ENCODE peak calls at places on chromosome 15, in six cellular contexts. One of them, this sample, is unnamed.

GRCh38 chr15:89057506-89058133 is 30.6 kb upstream of the ABHD2 start:
- DNase-seq in GM12892: peak
- DNase-seq in ovary: peak
- DNase-seq in sigmoid colon: peak
- DNase-seq in breast epithelium: peak
- DNase-seq in tibial nerve: peak
- DNase-seq in this sample: peak

GRCh38 chr15:63752075-63752684 is 81.6 kb downstream of the HERC1 start:
- DNase-seq in GM12892: no peak
- DNase-seq in ovary: no peak
- DNase-seq in sigmoid colon: no peak
- DNase-seq in breast epithelium: no peak
- DNase-seq in tibial nerve: no peak
- DNase-seq in this sample: no peak

GRCh38 chr15:60565407-60565806 is 86.5 kb upstream of the ICE2 start:
- DNase-seq in GM12892: no peak
- DNase-seq in ovary: no peak
- DNase-seq in sigmoid colon: no peak
- DNase-seq in breast epithelium: no peak
- DNase-seq in tibial nerve: no peak
- DNase-seq in this sample: no peak

GRCh38 chr15:51281368-51281967 is 56.9 kb downstream of the CYP19A1 start:
- DNase-seq in GM12892: peak
- DNase-seq in ovary: no peak
- DNase-seq in sigmoid colon: peak
- DNase-seq in breast epithelium: no peak
- DNase-seq in tibial nerve: no peak
- DNase-seq in this sample: peak

GRCh38 chr15:70573121-70573850 is 190.1 kb downstream of the UACA start:
- DNase-seq in GM12892: no peak
- DNase-seq in ovary: no peak
- DNase-seq in sigmoid colon: no peak
- DNase-seq in breast epithelium: no peak
- DNase-seq in tibial nerve: no peak
- DNase-seq in this sample: no peak

GRCh38 chr15:98554272-98555172 is 93.8 kb upstream of the IGF1R start:
- DNase-seq in GM12892: no peak
- DNase-seq in ovary: no peak
- DNase-seq in sigmoid colon: no peak
- DNase-seq in breast epithelium: no peak
- DNase-seq in tibial nerve: no peak
- DNase-seq in this sample: no peak

GRCh38 chr15:92714457-92715401 is 59.2 kb upstream of the FAM174B start:
- DNase-seq in GM12892: peak
- DNase-seq in ovary: peak
- DNase-seq in sigmoid colon: peak
- DNase-seq in breast epithelium: peak
- DNase-seq in tibial nerve: peak
- DNase-seq in this sample: peak

GRCh38 chr15:66578286-66578875 is 12.6 kb upstream of the LCTL start:
- DNase-seq in GM12892: no peak
- DNase-seq in ovary: no peak
- DNase-seq in sigmoid colon: no peak
- DNase-seq in breast epithelium: no peak
- DNase-seq in tibial nerve: no peak
- DNase-seq in this sample: no peak

GRCh38 chr15:55707985-55708384 is 35.0 kb downstream of the PRTG start:
- DNase-seq in GM12892: no peak
- DNase-seq in ovary: no peak
- DNase-seq in sigmoid colon: no peak
- DNase-seq in breast epithelium: no peak
- DNase-seq in tibial nerve: no peak
- DNase-seq in this sample: no peak

GRCh38 chr15:63908986-63909385 is 75.2 kb upstream of the HERC1 start:
- DNase-seq in GM12892: no peak
- DNase-seq in ovary: no peak
- DNase-seq in sigmoid colon: no peak
- DNase-seq in breast epithelium: no peak
- DNase-seq in tibial nerve: no peak
- DNase-seq in this sample: no peak

GRCh38 chr15:95567686-95568085 is 762.8 kb upstream of the NR2F2 start:
- DNase-seq in GM12892: no peak
- DNase-seq in ovary: no peak
- DNase-seq in sigmoid colon: no peak
- DNase-seq in breast epithelium: no peak
- DNase-seq in tibial nerve: no peak
- DNase-seq in this sample: no peak

GRCh38 chr15:78225783-78226541 is 8.4 kb downstream of the ACSBG1 start:
- DNase-seq in GM12892: no peak
- DNase-seq in ovary: no peak
- DNase-seq in sigmoid colon: no peak
- DNase-seq in breast epithelium: no peak
- DNase-seq in tibial nerve: no peak
- DNase-seq in this sample: no peak

GRCh38 chr15:76199106-76200082 is 111.9 kb downstream of the ETFA start:
- DNase-seq in GM12892: no peak
- DNase-seq in ovary: no peak
- DNase-seq in sigmoid colon: peak
- DNase-seq in breast epithelium: peak
- DNase-seq in tibial nerve: no peak
- DNase-seq in this sample: no peak

GRCh38 chr15:87730706-87731105 is 525.8 kb downstream of the NTRK3 start:
- DNase-seq in GM12892: no peak
- DNase-seq in ovary: no peak
- DNase-seq in sigmoid colon: no peak
- DNase-seq in breast epithelium: no peak
- DNase-seq in tibial nerve: no peak
- DNase-seq in this sample: no peak

GRCh38 chr15:57130956-57131355 is 212.5 kb downstream of the TCF12 start:
- DNase-seq in GM12892: no peak
- DNase-seq in ovary: no peak
- DNase-seq in sigmoid colon: no peak
- DNase-seq in breast epithelium: no peak
- DNase-seq in tibial nerve: no peak
- DNase-seq in this sample: no peak

GRCh38 chr15:33807665-33808064 is 160.6 kb upstream of the CHRM5 start:
- DNase-seq in GM12892: no peak
- DNase-seq in ovary: no peak
- DNase-seq in sigmoid colon: no peak
- DNase-seq in breast epithelium: no peak
- DNase-seq in tibial nerve: no peak
- DNase-seq in this sample: no peak

GRCh38 chr15:31049122-31049521 is 52.4 kb downstream of the TRPM1 start:
- DNase-seq in GM12892: no peak
- DNase-seq in ovary: no peak
- DNase-seq in sigmoid colon: no peak
- DNase-seq in breast epithelium: no peak
- DNase-seq in tibial nerve: no peak
- DNase-seq in this sample: no peak

GRCh38 chr15:85379403-85380131 is 836 bp upstream of the AKAP13 start:
- DNase-seq in GM12892: no peak
- DNase-seq in ovary: no peak
- DNase-seq in sigmoid colon: no peak
- DNase-seq in breast epithelium: no peak
- DNase-seq in tibial nerve: no peak
- DNase-seq in this sample: no peak

GRCh38 chr15:91520848-91521247 is 332.7 kb upstream of the SLCO3A1 start:
- DNase-seq in GM12892: no peak
- DNase-seq in ovary: no peak
- DNase-seq in sigmoid colon: no peak
- DNase-seq in breast epithelium: no peak
- DNase-seq in tibial nerve: no peak
- DNase-seq in this sample: no peak

GRCh38 chr15:38702178-38702912 is 137.7 kb upstream of the RASGRP1 start:
- DNase-seq in GM12892: no peak
- DNase-seq in ovary: no peak
- DNase-seq in sigmoid colon: no peak
- DNase-seq in breast epithelium: peak
- DNase-seq in tibial nerve: no peak
- DNase-seq in this sample: no peak

GRCh38 chr15:57288926-57289650 is 87.2 kb upstream of the CGNL1 start:
- DNase-seq in GM12892: no peak
- DNase-seq in ovary: no peak
- DNase-seq in sigmoid colon: no peak
- DNase-seq in breast epithelium: no peak
- DNase-seq in tibial nerve: no peak
- DNase-seq in this sample: peak

GRCh38 chr15:57259511-57260143 is 116.7 kb upstream of the CGNL1 start:
- DNase-seq in GM12892: no peak
- DNase-seq in ovary: no peak
- DNase-seq in sigmoid colon: no peak
- DNase-seq in breast epithelium: no peak
- DNase-seq in tibial nerve: no peak
- DNase-seq in this sample: no peak

GRCh38 chr15:65902373-65902772 is 33.1 kb downstream of the RAB11A start:
- DNase-seq in GM12892: peak
- DNase-seq in ovary: no peak
- DNase-seq in sigmoid colon: peak
- DNase-seq in breast epithelium: no peak
- DNase-seq in tibial nerve: no peak
- DNase-seq in this sample: peak

GRCh38 chr15:75178171-75178937 is 23.3 kb upstream of the C15orf39 start:
- DNase-seq in GM12892: peak
- DNase-seq in ovary: peak
- DNase-seq in sigmoid colon: peak
- DNase-seq in breast epithelium: no peak
- DNase-seq in tibial nerve: no peak
- DNase-seq in this sample: peak

GRCh38 chr15:69232144-69232543 is 66.6 kb upstream of the PAQR5 start:
- DNase-seq in GM12892: no peak
- DNase-seq in ovary: no peak
- DNase-seq in sigmoid colon: no peak
- DNase-seq in breast epithelium: no peak
- DNase-seq in tibial nerve: no peak
- DNase-seq in this sample: no peak

GRCh38 chr15:68200016-68200861 is 4.9 kb downstream of the CALML4 start:
- DNase-seq in GM12892: no peak
- DNase-seq in ovary: peak
- DNase-seq in sigmoid colon: no peak
- DNase-seq in breast epithelium: no peak
- DNase-seq in tibial nerve: no peak
- DNase-seq in this sample: no peak

GRCh38 chr15:58229297-58229768 is 91.2 kb downstream of the AQP9 start:
- DNase-seq in GM12892: no peak
- DNase-seq in ovary: no peak
- DNase-seq in sigmoid colon: no peak
- DNase-seq in breast epithelium: no peak
- DNase-seq in tibial nerve: no peak
- DNase-seq in this sample: no peak

DNA sequence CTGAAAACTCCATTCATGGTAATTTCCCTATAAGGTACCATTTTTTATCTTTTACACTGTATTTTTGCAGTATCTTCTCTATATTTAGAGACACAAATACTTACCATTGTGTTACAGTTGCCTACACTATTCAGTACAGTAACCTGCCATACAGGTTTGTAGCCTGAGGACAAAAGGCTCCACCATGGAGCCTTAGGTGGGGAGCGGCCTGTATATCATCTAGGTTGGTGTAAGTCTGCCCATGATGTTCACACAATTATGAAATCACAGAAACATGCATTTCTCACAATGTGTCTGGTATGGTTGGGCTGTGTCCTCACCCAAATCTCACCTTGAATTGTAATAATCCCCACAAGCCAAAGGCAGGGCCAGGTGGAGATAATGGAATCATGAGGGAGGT is 43.9 kb upstream of the LYSMD4 start:
- DNase-seq in GM12892: no peak
- DNase-seq in ovary: no peak
- DNase-seq in sigmoid colon: no peak
- DNase-seq in breast epithelium: no peak
- DNase-seq in tibial nerve: no peak
- DNase-seq in this sample: no peak
- TF ChIP-seq POLR2A in GM12892: no peak
- TF ChIP-seq POLR2A in ovary: no peak
- TF ChIP-seq POLR2A in sigmoid colon: no peak
- TF ChIP-seq POLR2A in breast epithelium: no peak
- TF ChIP-seq POLR2A in tibial nerve: no peak
- TF ChIP-seq POLR2A in this sample: no peak

DNA sequence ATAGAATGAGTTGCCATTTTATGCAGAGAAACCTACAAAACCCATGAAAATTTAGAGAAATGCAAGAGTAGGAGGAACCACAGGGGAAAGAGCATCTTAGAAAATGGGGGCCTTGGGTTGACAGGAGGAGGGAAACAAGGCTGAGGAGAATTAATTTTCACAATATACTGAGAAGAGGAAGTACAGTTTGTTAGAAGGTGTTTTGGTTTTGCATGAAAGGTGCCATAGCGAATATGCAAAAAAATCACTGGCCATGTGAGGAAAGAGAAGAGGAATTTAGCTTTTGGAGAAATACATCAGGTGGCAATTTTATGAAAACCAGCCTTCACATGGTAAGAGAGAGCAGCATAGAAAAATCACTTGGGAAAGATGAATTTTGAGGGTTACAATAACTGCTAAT is 413.9 kb upstream of the C2CD4B start:
- DNase-seq in GM12892: no peak
- DNase-seq in ovary: no peak
- DNase-seq in sigmoid colon: no peak
- DNase-seq in breast epithelium: no peak
- DNase-seq in tibial nerve: no peak
- DNase-seq in this sample: no peak
- TF ChIP-seq POLR2A in GM12892: no peak
- TF ChIP-seq POLR2A in ovary: no peak
- TF ChIP-seq POLR2A in sigmoid colon: no peak
- TF ChIP-seq POLR2A in breast epithelium: no peak
- TF ChIP-seq POLR2A in tibial nerve: no peak
- TF ChIP-seq POLR2A in this sample: no peak

GRCh38 chr15:40081691-40082194 is 26.9 kb downstream of the BMF start:
- DNase-seq in GM12892: no peak
- DNase-seq in ovary: peak
- DNase-seq in sigmoid colon: peak
- DNase-seq in breast epithelium: peak
- DNase-seq in tibial nerve: peak
- DNase-seq in this sample: peak
- TF ChIP-seq POLR2A in GM12892: no peak
- TF ChIP-seq POLR2A in ovary: no peak
- TF ChIP-seq POLR2A in sigmoid colon: no peak
- TF ChIP-seq POLR2A in breast epithelium: no peak
- TF ChIP-seq POLR2A in tibial nerve: no peak
- TF ChIP-seq POLR2A in this sample: no peak

GRCh38 chr15:52290800-52291199 is 4.8 kb downstream of the MYO5C start:
- DNase-seq in GM12892: no peak
- DNase-seq in ovary: no peak
- DNase-seq in sigmoid colon: no peak
- DNase-seq in breast epithelium: no peak
- DNase-seq in tibial nerve: no peak
- DNase-seq in this sample: no peak

GRCh38 chr15:52292780-52293392 is 2.7 kb downstream of the MYO5C start:
- DNase-seq in GM12892: no peak
- DNase-seq in ovary: no peak
- DNase-seq in sigmoid colon: no peak
- DNase-seq in breast epithelium: no peak
- DNase-seq in tibial nerve: no peak
- DNase-seq in this sample: no peak

GRCh38 chr15:52294881-52295420 is 653 bp downstream of the MYO5C start:
- DNase-seq in GM12892: no peak
- DNase-seq in ovary: no peak
- DNase-seq in sigmoid colon: no peak
- DNase-seq in breast epithelium: no peak
- DNase-seq in tibial nerve: no peak
- DNase-seq in this sample: no peak

GRCh38 chr15:52291204-52291603 is 4.4 kb downstream of the MYO5C start:
- DNase-seq in GM12892: no peak
- DNase-seq in ovary: no peak
- DNase-seq in sigmoid colon: no peak
- DNase-seq in breast epithelium: no peak
- DNase-seq in tibial nerve: no peak
- DNase-seq in this sample: no peak

GRCh38 chr15:52295421-52295991 is at the start of gene MYO5C:
- DNase-seq in GM12892: no peak
- DNase-seq in ovary: peak
- DNase-seq in sigmoid colon: peak
- DNase-seq in breast epithelium: peak
- DNase-seq in tibial nerve: peak
- DNase-seq in this sample: peak
- TF ChIP-seq POLR2A in GM12892: no peak
- TF ChIP-seq POLR2A in ovary: no peak
- TF ChIP-seq POLR2A in sigmoid colon: no peak
- TF ChIP-seq POLR2A in breast epithelium: peak
- TF ChIP-seq POLR2A in tibial nerve: no peak
- TF ChIP-seq POLR2A in this sample: no peak